ENCODE peak calls at places on chromosome 20, in ten cellular contexts. V is kidney, F is sigmoid colon, P is uterus, X is psoas muscle, M is tibial nerve, W is lung, E is hepatocyte, G is mammary epithelial cell, J is ovary. K is an unnamed sample.

GRCh38 chr20:37411408-37412306 is 65.7 kb downstream of the SRC start:
- DNase-seq in V (no peak), F (no peak), P (no peak), X (no peak), M (no peak), W (no peak), E (no peak), G (no peak), J (no peak), K (no peak)

GRCh38 chr20:44495802-44496481 is 20.3 kb downstream of the TTPAL start:
- DNase-seq in V (no peak), F (peak), P (peak), X (no peak), M (no peak), W (no peak), E (peak), G (peak), J (no peak), K (peak)

GRCh38 chr20:20202793-20203192 is 150.5 kb downstream of the CFAP61 start:
- DNase-seq in V (no peak), F (no peak), P (no peak), X (no peak), M (no peak), W (no peak), E (no peak), G (no peak), J (no peak), K (no peak)

GRCh38 chr20:4063631-4064030 is 48.3 kb upstream of the RNF24 start:
- DNase-seq in V (no peak), F (peak), P (no peak), X (no peak), M (no peak), W (no peak), E (no peak), G (no peak), J (no peak), K (no peak)

GRCh38 chr20:38685271-38685670 is 39.0 kb upstream of the SLC32A1 start:
- DNase-seq in V (no peak), F (no peak), P (no peak), X (no peak), M (no peak), W (no peak), E (no peak), G (no peak), J (no peak), K (no peak)

GRCh38 chr20:23065438-23066201 is 16.1 kb upstream of the THBD start:
- DNase-seq in V (no peak), F (no peak), P (no peak), X (no peak), M (no peak), W (no peak), E (no peak), G (no peak), J (no peak), K (no peak)

GRCh38 chr20:47568019-47568418 is 66.3 kb downstream of the NCOA3 start:
- DNase-seq in V (no peak), F (peak), P (no peak), X (no peak), M (no peak), W (no peak), E (peak), G (peak), J (no peak), K (peak)

GRCh38 chr20:25033250-25033940 is 24.5 kb downstream of the ACSS1 start:
- DNase-seq in V (peak), F (no peak), P (no peak), X (no peak), M (no peak), W (no peak), E (peak), G (no peak), J (peak), K (no peak)

GRCh38 chr20:37885593-37886507 is 17.1 kb upstream of the VSTM2L start:
- DNase-seq in V (no peak), F (no peak), P (no peak), X (no peak), M (no peak), W (no peak), E (no peak), G (no peak), J (no peak), K (no peak)

GRCh38 chr20:12699374-12700228 is 309.2 kb upstream of the SPTLC3 start:
- DNase-seq in V (no peak), F (no peak), P (no peak), X (no peak), M (no peak), W (no peak), E (peak), G (peak), J (no peak), K (no peak)

GRCh38 chr20:47681977-47682812 is 103.1 kb downstream of the SULF2 start:
- DNase-seq in V (peak), F (peak), P (peak), X (peak), M (peak), W (peak), E (peak), G (no peak), J (peak), K (no peak)

GRCh38 chr20:38055294-38055693 is 21.7 kb downstream of the RPRD1B start:
- DNase-seq in V (no peak), F (no peak), P (no peak), X (no peak), M (no peak), W (no peak), E (no peak), G (no peak), J (no peak), K (no peak)

GRCh38 chr20:35561671-35562070 is 19.8 kb downstream of the ERGIC3 start:
- DNase-seq in V (no peak), F (no peak), P (no peak), X (peak), M (no peak), W (no peak), E (no peak), G (no peak), J (no peak), K (no peak)

GRCh38 chr20:34693414-34693813 is 10.7 kb upstream of the TP53INP2 start:
- DNase-seq in V (no peak), F (no peak), P (no peak), X (no peak), M (no peak), W (no peak), E (no peak), G (no peak), J (no peak), K (no peak)

GRCh38 chr20:7843613-7844012 is 96.6 kb downstream of the HAO1 start:
- DNase-seq in V (no peak), F (peak), P (peak), X (peak), M (peak), W (no peak), E (peak), G (peak), J (no peak), K (peak)

GRCh38 chr20:44089987-44090674 is 96.9 kb downstream of the JPH2 start:
- DNase-seq in V (no peak), F (peak), P (no peak), X (no peak), M (no peak), W (peak), E (peak), G (peak), J (no peak), K (no peak)

GRCh38 chr20:8129211-8129986 is 2.7 kb upstream of the PLCB1 start:
- DNase-seq in V (no peak), F (peak), P (no peak), X (no peak), M (no peak), W (no peak), E (no peak), G (no peak), J (no peak), K (peak)

GRCh38 chr20:9128586-9128985 is 59.7 kb downstream of the PLCB4 start:
- DNase-seq in V (no peak), F (no peak), P (no peak), X (no peak), M (no peak), W (no peak), E (no peak), G (no peak), J (no peak), K (no peak)

GRCh38 chr20:57316795-57317201 is 12.8 kb upstream of the SPO11 start:
- DNase-seq in V (no peak), F (no peak), P (no peak), X (no peak), M (no peak), W (no peak), E (no peak), G (no peak), J (no peak), K (no peak)

GRCh38 chr20:5191829-5192569 is 65.2 kb downstream of the CDS2 start:
- DNase-seq in V (no peak), F (no peak), P (peak), X (no peak), M (peak), W (no peak), E (peak), G (peak), J (peak), K (peak)

GRCh38 chr20:35404614-35405259 is 7.0 kb downstream of the UQCC1 start:
- DNase-seq in V (no peak), F (no peak), P (no peak), X (no peak), M (no peak), W (no peak), E (no peak), G (no peak), J (no peak), K (no peak)

GRCh38 chr20:34337544-34337943 is 25.5 kb upstream of the ITCH start:
- DNase-seq in V (no peak), F (no peak), P (no peak), X (no peak), M (no peak), W (no peak), E (no peak), G (no peak), J (no peak), K (no peak)

GRCh38 chr20:20493701-20494100 is 125.8 kb downstream of the INSM1 start:
- DNase-seq in V (no peak), F (no peak), P (no peak), X (no peak), M (no peak), W (no peak), E (no peak), G (no peak), J (no peak), K (no peak)

GRCh38 chr20:6402026-6402425 is 279.2 kb upstream of the FERMT1 start:
- DNase-seq in V (no peak), F (no peak), P (no peak), X (no peak), M (no peak), W (no peak), E (no peak), G (no peak), J (no peak), K (no peak)

GRCh38 chr20:19715986-19716385 is 42.1 kb upstream of the RIN2 start:
- DNase-seq in V (no peak), F (no peak), P (no peak), X (no peak), M (no peak), W (no peak), E (no peak), G (no peak), J (no peak), K (no peak)

GRCh38 chr20:34954905-34955231 is 738 bp downstream of the GSS start:
- DNase-seq in V (no peak), F (peak), P (no peak), X (peak), M (no peak), W (no peak), E (peak), G (no peak), J (no peak), K (no peak)

GRCh38 chr20:33791959-33792597 is 19.1 kb upstream of the CHMP4B start:
- DNase-seq in V (peak), F (peak), P (peak), X (peak), M (peak), W (peak), E (peak), G (no peak), J (no peak), K (no peak)

GRCh38 chr20:3168079-3168828 is 5.1 kb downstream of the LZTS3 start:
- DNase-seq in V (peak), F (peak), P (no peak), X (no peak), M (no peak), W (peak), E (peak), G (no peak), J (no peak), K (no peak)

GRCh38 chr20:46994341-46994740 is 99.7 kb downstream of the EYA2 start:
- DNase-seq in V (no peak), F (no peak), P (no peak), X (no peak), M (no peak), W (no peak), E (no peak), G (peak), J (no peak), K (no peak)

GRCh38 chr20:8330785-8331699 is 199.0 kb downstream of the PLCB1 start:
- DNase-seq in V (no peak), F (no peak), P (no peak), X (no peak), M (no peak), W (no peak), E (no peak), G (no peak), J (no peak), K (no peak)

GRCh38 chr20:7853493-7853892 is 86.8 kb downstream of the HAO1 start:
- DNase-seq in V (no peak), F (no peak), P (no peak), X (no peak), M (no peak), W (no peak), E (no peak), G (peak), J (no peak), K (no peak)

GRCh38 chr20:54110457-54110856 is 40.1 kb upstream of the BCAS1 start:
- DNase-seq in V (no peak), F (no peak), P (no peak), X (no peak), M (no peak), W (no peak), E (no peak), G (no peak), J (no peak), K (no peak)

GRCh38 chr20:12306107-12306506 is 388.4 kb downstream of the BTBD3 start:
- DNase-seq in V (no peak), F (no peak), P (no peak), X (no peak), M (no peak), W (no peak), E (no peak), G (peak), J (no peak), K (no peak)

GRCh38 chr20:2835331-2835796 is 5.1 kb downstream of the PCED1A start:
- DNase-seq in V (no peak), F (no peak), P (no peak), X (no peak), M (no peak), W (no peak), E (no peak), G (no peak), J (no peak), K (no peak)

GRCh38 chr20:38222231-38222922 is 38.2 kb downstream of the KIAA1755 start:
- DNase-seq in V (peak), F (peak), P (peak), X (peak), M (peak), W (peak), E (peak), G (peak), J (no peak), K (no peak)

GRCh38 chr20:15759546-15760216 is 813.6 kb downstream of the KIF16B start:
- DNase-seq in V (no peak), F (no peak), P (no peak), X (no peak), M (no peak), W (no peak), E (peak), G (no peak), J (no peak), K (no peak)

GRCh38 chr20:58216334-58216733 is 12.1 kb downstream of the ANKRD60 start:
- DNase-seq in V (no peak), F (no peak), P (no peak), X (no peak), M (no peak), W (peak), E (no peak), G (no peak), J (no peak), K (no peak)

GRCh38 chr20:19987046-19987445 is 30.1 kb upstream of the NAA20 start:
- DNase-seq in V (no peak), F (no peak), P (no peak), X (no peak), M (no peak), W (no peak), E (no peak), G (no peak), J (no peak), K (no peak)

GRCh38 chr20:61295726-61296628 is 43.9 kb downstream of the CDH4 start:
- DNase-seq in V (no peak), F (no peak), P (no peak), X (no peak), M (no peak), W (no peak), E (no peak), G (peak), J (no peak), K (no peak)
- TF ChIP-seq CTCF in V (no peak), F (no peak), P (no peak), X (no peak), M (no peak), W (no peak), E (no peak), G (no peak), J (no peak), K (no peak)

GRCh38 chr20:62726276-62726675 is 17.6 kb downstream of the NTSR1 start:
- DNase-seq in V (peak), F (peak), P (no peak), X (peak), M (no peak), W (no peak), E (no peak), G (no peak), J (no peak), K (no peak)

GRCh38 chr20:62728028-62728780 is 19.6 kb downstream of the NTSR1 start:
- DNase-seq in V (peak), F (peak), P (no peak), X (peak), M (no peak), W (no peak), E (no peak), G (no peak), J (no peak), K (no peak)

GRCh38 chr20:62728781-62729300 is 20.2 kb downstream of the NTSR1 start:
- DNase-seq in V (peak), F (peak), P (no peak), X (peak), M (no peak), W (no peak), E (no peak), G (no peak), J (no peak), K (no peak)

GRCh38 chr20:62726716-62727583 is 18.3 kb downstream of the NTSR1 start:
- DNase-seq in V (peak), F (peak), P (no peak), X (peak), M (no peak), W (no peak), E (no peak), G (no peak), J (no peak), K (no peak)

DNA sequence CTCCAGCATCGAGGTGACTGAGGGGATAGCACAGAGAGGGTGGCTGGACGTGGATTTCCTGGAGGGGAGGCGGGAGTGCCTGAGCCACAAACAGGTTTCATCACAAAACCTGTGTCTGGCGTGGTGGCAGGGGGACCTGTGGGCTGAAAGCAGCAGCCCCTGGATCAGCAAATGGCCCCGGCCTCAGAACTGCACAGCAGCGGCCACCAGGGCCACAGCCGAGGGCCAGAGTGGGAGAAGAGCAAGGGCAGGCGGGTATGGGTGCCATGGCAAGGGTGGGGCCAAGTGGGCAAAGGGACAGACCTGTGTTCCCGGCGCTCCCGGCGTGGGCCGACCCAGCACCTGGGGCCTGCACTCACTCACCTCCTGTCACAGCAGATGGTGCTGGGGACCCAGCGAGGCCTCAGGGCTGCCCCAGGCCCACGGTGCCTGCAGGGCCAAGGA is 19.0 kb downstream of the NTSR1 start:
- DNase-seq in V (peak), F (peak), P (no peak), X (peak), M (no peak), W (no peak), E (no peak), G (no peak), J (no peak), K (no peak)
- H3K27ac ChIP-seq in V (no peak), F (peak), P (no peak), X (no peak), M (no peak), W (no peak), E (no peak), G (no peak), J (no peak), K (no peak)

DNA sequence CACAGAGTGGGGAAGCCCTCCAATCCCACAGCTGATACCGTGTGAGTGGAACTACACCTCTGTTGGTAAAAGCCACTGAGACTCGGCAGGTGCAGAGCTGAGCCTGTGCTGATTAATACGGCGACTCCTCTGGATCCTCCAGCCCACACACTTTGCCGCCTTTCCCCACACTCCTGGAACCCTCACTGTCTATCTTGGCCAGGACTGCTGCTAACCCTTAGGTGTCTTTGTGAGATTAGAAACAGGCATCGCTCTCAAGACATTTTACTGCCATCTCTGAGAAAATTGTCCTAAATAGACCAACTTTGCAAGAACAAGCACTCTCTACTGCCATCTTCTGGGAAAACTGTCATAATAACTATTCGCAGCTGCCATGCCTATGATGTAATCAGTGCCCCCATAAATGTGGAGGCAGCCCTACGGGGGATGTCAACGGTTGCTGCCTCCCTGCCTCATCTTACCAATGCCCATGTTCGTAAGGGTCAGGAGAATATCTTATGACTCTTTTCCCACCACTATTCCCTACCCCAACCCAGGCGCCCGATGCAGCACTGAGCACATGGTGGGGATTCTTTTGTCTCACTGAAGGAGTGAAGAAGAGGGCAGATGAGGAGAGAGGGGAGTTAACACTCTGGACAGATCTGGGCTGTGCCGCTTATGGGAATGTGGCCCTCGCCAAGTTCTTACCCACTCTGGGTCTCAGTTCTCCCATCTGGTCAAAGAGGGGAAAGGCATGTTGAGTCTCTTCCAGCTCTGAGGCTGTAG is 26.1 kb upstream of the KCNB1 start:
- DNase-seq in V (no peak), F (peak), P (no peak), X (no peak), M (peak), W (no peak), E (peak), G (peak), J (no peak), K (no peak)
- TF ChIP-seq CTCF in V (peak), F (peak), P (peak), X (peak), M (peak), W (no peak), E (peak), G (peak), J (no peak), K (peak)

GRCh38 chr20:41221614-41222218 is 84.4 kb downstream of the PLCG1 start:
- DNase-seq in V (no peak), F (no peak), P (no peak), X (no peak), M (no peak), W (no peak), E (no peak), G (no peak), J (no peak), K (no peak)

GRCh38 chr20:41222703-41223102 is 85.4 kb downstream of the PLCG1 start:
- DNase-seq in V (no peak), F (no peak), P (no peak), X (no peak), M (no peak), W (no peak), E (no peak), G (no peak), J (no peak), K (no peak)

GRCh38 chr20:41222299-41222698 is 85.0 kb downstream of the PLCG1 start:
- DNase-seq in V (no peak), F (no peak), P (no peak), X (no peak), M (no peak), W (no peak), E (no peak), G (no peak), J (no peak), K (no peak)

GRCh38 chr20:41224281-41224680 is 86.9 kb downstream of the PLCG1 start:
- DNase-seq in V (no peak), F (no peak), P (no peak), X (no peak), M (no peak), W (no peak), E (no peak), G (no peak), J (no peak), K (no peak)

DNA sequence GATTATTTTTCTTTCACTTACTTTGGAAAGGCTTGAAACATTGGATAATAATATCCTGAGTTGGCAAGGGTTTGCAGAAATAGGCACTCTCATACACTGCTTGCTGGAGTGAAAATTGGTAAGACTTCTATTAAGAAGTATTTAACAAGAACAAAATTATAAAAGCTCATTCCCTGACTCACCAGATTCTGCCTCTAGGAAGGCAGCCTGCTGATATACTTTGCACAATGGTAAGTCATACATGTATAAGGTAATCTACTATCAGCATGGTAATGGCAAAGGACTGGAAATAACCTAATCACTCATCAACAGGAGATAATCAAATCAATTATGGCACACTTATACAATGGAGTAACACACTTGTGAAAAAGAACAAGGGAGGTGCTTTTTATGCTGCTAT is 85.8 kb downstream of the PLCG1 start:
- DNase-seq in V (no peak), F (no peak), P (no peak), X (no peak), M (no peak), W (no peak), E (no peak), G (no peak), J (no peak), K (no peak)
- H3K27ac ChIP-seq in V (no peak), F (peak), P (peak), X (peak), M (peak), W (no peak), E (no peak), G (no peak), J (no peak), K (no peak)